ENCODE peak calls at places on chromosomes 6 and 20, in seven cellular contexts. U, X, I, L, M, P and E are unnamed samples.

GRCh38 chr6:167143041-167143440 is 14.7 kb downstream of the GPR31 start:
- DNase-seq in U (no peak), X (no peak), I (no peak), L (no peak), M (no peak), P (no peak), E (no peak)

GRCh38 chr6:139591075-139591474 is 216.6 kb upstream of the CITED2 start:
- DNase-seq in U (no peak), X (no peak), I (no peak), L (no peak), M (no peak), P (no peak), E (no peak)

GRCh38 chr6:41375598-41376151 is 40.3 kb downstream of the NCR2 start:
- DNase-seq in U (no peak), X (no peak), I (no peak), L (no peak), M (no peak), P (no peak), E (no peak)

GRCh38 chr20:54162378-54162777 is 11.4 kb downstream of the CYP24A1 start:
- DNase-seq in U (no peak), X (no peak), I (no peak), L (no peak), M (no peak), P (no peak), E (no peak)

GRCh38 chr6:29489286-29489685 is 1.5 kb upstream of the MAS1L start:
- DNase-seq in U (no peak), X (no peak), I (no peak), L (no peak), M (no peak), P (no peak), E (no peak)

GRCh38 chr20:36010745-36011326 is 42.4 kb downstream of the CNBD2 start:
- DNase-seq in U (no peak), X (no peak), I (no peak), L (no peak), M (no peak), P (no peak), E (no peak)

GRCh38 chr20:63533388-63533787 is 3.8 kb downstream of the PTK6 start:
- DNase-seq in U (no peak), X (no peak), I (no peak), L (no peak), M (no peak), P (no peak), E (no peak)

GRCh38 chr6:162591517-162591916 is 136.0 kb downstream of the PRKN start:
- DNase-seq in U (no peak), X (no peak), I (no peak), L (no peak), M (no peak), P (no peak), E (no peak)

GRCh38 chr6:157217198-157217893 is 106.0 kb downstream of the TMEM242 start:
- DNase-seq in U (no peak), X (no peak), I (no peak), L (no peak), M (no peak), P (no peak), E (no peak)

GRCh38 chr20:49608752-49609670 is 41.1 kb upstream of the PTGIS start:
- DNase-seq in U (no peak), X (peak; percentile 61), I (peak; percentile 75), L (peak; percentile 70), M (peak; percentile 67), P (peak; percentile 80), E (no peak)

GRCh38 chr6:21666200-21666671 is 72.7 kb downstream of the SOX4 start:
- DNase-seq in U (no peak), X (no peak), I (peak; percentile 44), L (no peak), M (no peak), P (peak; percentile 35), E (peak; percentile 57)